ENCODE peak calls at places on chromosomes 4 and X, in nine cellular contexts. H, N, U, J, B, P, K, R and A are unnamed samples.

GRCh38 chrX:131812847-131813825 is 210.0 kb upstream of the STK26 start:
- DNase-seq in J (peak; percentile 76), H (peak; percentile 82), U (peak; percentile 54), B (peak; percentile 6), R (no peak), N (no peak), P (no peak), K (no peak), A (peak; percentile 88)

GRCh38 chrX:121084903-121085611 is 37.6 kb downstream of the GLUD2 start:
- DNase-seq in H (no peak), P (no peak), R (no peak), B (no peak), N (no peak), K (no peak), J (no peak), U (no peak), A (no peak)

GRCh38 chr4:106766519-106766918 is 269.6 kb downstream of the DKK2 start:
- DNase-seq in H (no peak), J (no peak), K (no peak), B (no peak), P (no peak), N (no peak), U (no peak), R (no peak), A (no peak)

GRCh38 chrX:42770566-42770965 is 7.4 kb downstream of the PPP1R2C start:
- DNase-seq in K (no peak), U (no peak), P (no peak), J (no peak), N (no peak), R (no peak), H (no peak), B (no peak), A (no peak)

GRCh38 chr4:152045781-152046571 is 285.2 kb upstream of the GATB start:
- DNase-seq in H (peak; percentile 58), K (no peak), P (no peak), N (no peak), U (no peak), R (no peak), B (peak; percentile 25), J (peak; percentile 50), A (no peak)

GRCh38 chr4:46506876-46507275 is 116.9 kb upstream of the GABRA2 start:
- DNase-seq in K (no peak), H (no peak), B (no peak), P (no peak), U (no peak), N (no peak), R (no peak), J (no peak), A (no peak)

GRCh38 chr4:141702472-141703182 is 66.2 kb downstream of the IL15 start:
- DNase-seq in B (no peak), P (no peak), U (no peak), R (peak; percentile 66), J (no peak), N (peak; percentile 27), K (no peak), H (peak; percentile 67), A (no peak)

GRCh38 chr4:3294401-3295241 is 1.8 kb downstream of the RGS12 start:
- DNase-seq in B (no peak), J (peak; percentile 25), P (no peak), N (no peak), K (no peak), H (no peak), R (no peak), U (no peak), A (peak; percentile 73)

GRCh38 chrX:4397471-4397870 is 684.0 kb upstream of the PRKX start:
- DNase-seq in N (no peak), H (no peak), U (no peak), R (no peak), B (no peak), P (no peak), K (no peak), J (no peak), A (no peak)

GRCh38 chrX:21943460-21944135 is 3.1 kb downstream of the SMS start:
- DNase-seq in B (peak; percentile 20), P (no peak), J (no peak), K (no peak), R (peak; percentile 89), H (no peak), N (no peak), U (no peak), A (no peak)

GRCh38 chrX:24147165-24147564 is 2.4 kb upstream of the ZFX start:
- DNase-seq in P (no peak), J (no peak), K (no peak), H (no peak), B (no peak), U (no peak), R (no peak), N (no peak), A (no peak)

GRCh38 chr4:16289872-16290554 is 63.7 kb upstream of the TAPT1 start:
- DNase-seq in N (no peak), R (peak; percentile 61), J (no peak), B (peak; percentile 9), P (no peak), H (no peak), U (no peak), K (no peak), A (no peak)

GRCh38 chr4:65893957-65894755 is 223.9 kb upstream of the EPHA5 start:
- DNase-seq in N (no peak), B (no peak), K (no peak), U (no peak), H (no peak), J (no peak), R (no peak), P (no peak), A (no peak)

GRCh38 chrX:53356186-53356585 is 66.3 kb downstream of the SMC1A start:
- DNase-seq in N (no peak), J (no peak), K (no peak), B (no peak), R (no peak), U (no peak), H (no peak), P (no peak), A (no peak)

GRCh38 chr4:153507679-153508073 is 41.5 kb downstream of the TMEM131L start:
- DNase-seq in J (peak; percentile 61), K (no peak), P (no peak), N (no peak), H (no peak), B (no peak), R (no peak), U (no peak), A (no peak)
- H3K27ac ChIP-seq in J (no peak overlapping the region), K (peak overlapping the region; percentile 27), P (peak overlapping the region; percentile 85), N (no peak overlapping the region), H (peak overlapping the region; percentile 75), B (no peak overlapping the region), R (no peak overlapping the region), U (no peak overlapping the region), A (no peak overlapping the region)

GRCh38 chr4:20017439-20017838 is 234.3 kb upstream of the SLIT2 start:
- DNase-seq in B (no peak), R (no peak), N (no peak), U (no peak), H (no peak), K (no peak), J (no peak), P (no peak), A (no peak)

GRCh38 chr4:20017035-20017434 is 234.7 kb upstream of the SLIT2 start:
- DNase-seq in H (no peak), U (no peak), R (peak; percentile 67), B (no peak), K (no peak), N (no peak), P (no peak), J (no peak), A (no peak)

GRCh38 chr4:20022471-20022870 is 229.2 kb upstream of the SLIT2 start:
- DNase-seq in N (no peak), P (no peak), H (no peak), U (no peak), R (no peak), J (no peak), K (no peak), B (no peak), A (no peak)

GRCh38 chr4:20020049-20020448 is 231.7 kb upstream of the SLIT2 start:
- DNase-seq in N (no peak), R (no peak), J (no peak), U (no peak), K (no peak), P (no peak), H (no peak), B (no peak), A (no peak)

DNA sequence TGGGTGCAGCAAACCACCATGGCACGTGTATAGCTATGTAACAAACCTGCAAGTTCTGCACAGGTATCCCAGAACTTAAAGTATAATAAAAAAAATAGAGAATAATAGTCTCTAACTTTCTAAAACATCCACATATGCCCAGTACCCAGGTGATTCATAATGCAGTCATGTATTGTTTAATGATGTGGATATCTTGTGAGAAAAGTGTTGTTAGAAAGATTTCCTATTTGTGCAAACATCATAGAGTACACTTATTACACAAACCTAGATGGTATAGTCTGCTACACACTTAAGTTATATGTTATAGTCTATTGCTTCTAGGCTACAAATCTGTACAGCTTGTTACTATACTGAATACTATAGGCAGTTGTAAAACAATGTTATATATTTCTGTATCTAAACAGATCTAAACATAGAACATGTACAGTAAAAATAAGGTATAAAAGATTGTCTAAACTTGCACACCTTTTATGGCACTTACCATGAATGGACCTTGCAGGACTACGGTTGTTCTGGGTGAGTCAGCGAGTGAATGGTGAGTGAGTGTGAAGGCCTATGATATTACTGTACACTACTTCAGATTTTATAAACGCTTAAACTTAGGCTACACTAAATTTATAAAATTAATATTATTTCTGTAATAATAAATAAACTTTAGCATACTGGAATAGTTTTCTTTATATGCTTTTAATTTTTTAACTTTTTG is 232.2 kb upstream of the SLIT2 start:
- DNase-seq in B (no peak), H (no peak), U (no peak), J (no peak), N (no peak), P (no peak), R (no peak), K (no peak), A (no peak)
- H3K27ac ChIP-seq in B (no peak overlapping the region), H (no peak overlapping the region), U (no peak overlapping the region), J (no peak overlapping the region), N (no peak overlapping the region), P (no peak overlapping the region), R (no peak overlapping the region), K (no peak overlapping the region), A (no peak overlapping the region)

GRCh38 chr4:29033703-29034102 is 1686.5 kb upstream of the PCDH7 start:
- DNase-seq in R (no peak), H (no peak), N (no peak), P (no peak), B (no peak), K (no peak), U (no peak), J (no peak), A (no peak)

GRCh38 chr4:29037501-29037900 is 1682.7 kb upstream of the PCDH7 start:
- DNase-seq in P (no peak), N (no peak), R (no peak), U (no peak), K (no peak), B (no peak), J (no peak), H (no peak), A (no peak)
- H3K27ac ChIP-seq in P (no peak overlapping the region), N (no peak overlapping the region), R (no peak overlapping the region), U (no peak overlapping the region), K (no peak overlapping the region), B (no peak overlapping the region), J (no peak overlapping the region), H (no peak overlapping the region), A (no peak overlapping the region)

DNA sequence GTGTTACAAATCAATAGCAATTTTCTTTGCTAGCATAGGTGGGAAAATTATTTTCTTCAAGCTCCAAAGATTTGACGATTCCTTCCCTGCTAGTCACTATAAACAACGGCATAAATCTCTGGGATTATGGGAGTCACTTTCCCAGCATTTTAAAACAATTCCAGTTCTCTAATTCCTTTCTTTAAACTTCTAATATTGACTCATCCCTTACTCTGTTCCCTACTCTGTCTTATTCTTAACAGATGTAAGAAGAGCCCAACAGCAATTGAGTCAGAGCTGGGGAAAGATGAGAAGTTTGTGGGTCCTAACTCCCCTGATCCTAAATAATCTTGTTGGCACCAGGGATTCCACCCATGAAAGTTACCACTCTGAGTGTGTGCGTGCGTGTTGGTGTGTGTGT is 47.4 kb upstream of the IL21 start:
- DNase-seq in B (no peak), U (no peak), K (no peak), P (no peak), R (peak; percentile 68), N (no peak), H (no peak), J (no peak), A (no peak)
- H3K27ac ChIP-seq in B (no peak overlapping the region), U (no peak overlapping the region), K (no peak overlapping the region), P (no peak overlapping the region), R (peak overlapping the region; percentile 51), N (no peak overlapping the region), H (no peak overlapping the region), J (no peak overlapping the region), A (no peak overlapping the region)